ENCODE peak calls at places on chromosomes 6 and 20, in seven cellular contexts. Q, U, A, D, G, C and S are unnamed samples.

GRCh38 chr6:134676307-134677281 is 273.3 kb downstream of the ALDH8A1 start:
- DNase-seq in Q (no peak), U (no peak), A (no peak), D (no peak), G (no peak), C (no peak), S (no peak)

GRCh38 chr6:7542878-7543394 is 1.5 kb downstream of the DSP start:
- DNase-seq in Q (no peak), U (no peak), A (peak; percentile 93), D (peak; percentile 78), G (peak; percentile 86), C (peak; percentile 82), S (peak; percentile 84)

GRCh38 chr6:30885481-30885998 is 1.2 kb downstream of the DDR1 start:
- DNase-seq in Q (no peak), U (no peak), A (peak; percentile 89), D (peak; percentile 58), G (peak; percentile 24), C (peak; percentile 59), S (peak; percentile 72)

GRCh38 chr6:81842254-81842653 is 89.8 kb upstream of the TENT5A start:
- DNase-seq in Q (no peak), U (no peak), A (no peak), D (no peak), G (no peak), C (no peak), S (no peak)

GRCh38 chr6:159299566-159299965 is 130.4 kb downstream of the FNDC1 start:
- DNase-seq in Q (no peak), U (no peak), A (no peak), D (no peak), G (no peak), C (no peak), S (no peak)

GRCh38 chr6:131065112-131065823 is 2.2 kb upstream of the EPB41L2 start:
- DNase-seq in Q (no peak), U (no peak), A (no peak), D (no peak), G (no peak), C (no peak), S (no peak)

GRCh38 chr6:17457405-17457804 is 64.0 kb downstream of the CAP2 start:
- DNase-seq in Q (no peak), U (no peak), A (no peak), D (no peak), G (no peak), C (no peak), S (no peak)

GRCh38 chr20:33239418-33239817 is 3.6 kb downstream of the BPIFA1 start:
- DNase-seq in Q (no peak), U (no peak), A (no peak), D (no peak), G (no peak), C (no peak), S (no peak)

GRCh38 chr6:154602708-154603107 is 92.2 kb upstream of the CNKSR3 start:
- DNase-seq in Q (no peak), U (no peak), A (no peak), D (no peak), G (no peak), C (no peak), S (no peak)

GRCh38 chr6:113362542-113363430 is 494.4 kb upstream of the MARCKS start:
- DNase-seq in Q (no peak), U (no peak), A (no peak), D (no peak), G (peak; percentile 21), C (no peak), S (no peak)

GRCh38 chr6:42453649-42454427 is 2.1 kb upstream of the TRERF1 start:
- DNase-seq in Q (no peak), U (no peak), A (peak; percentile 37), D (peak; percentile 24), G (peak; percentile 72), C (no peak), S (peak; percentile 61)

GRCh38 chr6:322940-323729 is 30.8 kb downstream of the DUSP22 start:
- DNase-seq in Q (no peak), U (peak; percentile 89), A (no peak), D (no peak), G (no peak), C (peak; percentile 70), S (no peak)

GRCh38 chr6:118680452-118681095 is 29.2 kb upstream of the CEP85L start:
- DNase-seq in Q (no peak), U (no peak), A (no peak), D (no peak), G (no peak), C (no peak), S (no peak)

GRCh38 chr6:147448212-147448611 is 60.3 kb upstream of the SAMD5 start:
- DNase-seq in Q (no peak), U (no peak), A (no peak), D (peak; percentile 26), G (peak; percentile 97), C (peak; percentile 50), S (peak; percentile 18)

GRCh38 chr6:100622907-100623692 is 158.4 kb upstream of the SIM1 start:
- DNase-seq in Q (no peak), U (no peak), A (no peak), D (no peak), G (no peak), C (no peak), S (no peak)

GRCh38 chr20:21101453-21102251 is 4.5 kb downstream of the LINC00237 start:
- DNase-seq in Q (no peak), U (no peak), A (no peak), D (no peak), G (peak; percentile 83), C (peak; percentile 81), S (no peak)

GRCh38 chr6:97822632-97823031 is 539.6 kb upstream of the MMS22L start:
- DNase-seq in Q (no peak), U (no peak), A (no peak), D (no peak), G (no peak), C (no peak), S (no peak)

GRCh38 chr6:30727920-30728605 is 7.9 kb downstream of the TUBB start:
- DNase-seq in Q (no peak), U (no peak), A (no peak), D (no peak), G (no peak), C (peak; percentile 31), S (no peak)

GRCh38 chr6:90859612-90860011 is 272.7 kb upstream of the MAP3K7 start:
- DNase-seq in Q (no peak), U (no peak), A (no peak), D (no peak), G (peak; percentile 35), C (no peak), S (no peak)

GRCh38 chr6:113359155-113360140 is 497.7 kb upstream of the MARCKS start:
- DNase-seq in Q (no peak), U (no peak), A (no peak), D (no peak), G (no peak), C (no peak), S (no peak)

GRCh38 chr6:104527761-104528415 is 331.8 kb downstream of the HACE1 start:
- DNase-seq in Q (no peak), U (no peak), A (peak; percentile 14), D (no peak), G (peak; percentile 62), C (no peak), S (no peak)

GRCh38 chr20:41654292-41654691 is 36.1 kb upstream of the CHD6 start:
- DNase-seq in Q (no peak), U (no peak), A (no peak), D (no peak), G (peak; percentile 43), C (no peak), S (no peak)
- TF ChIP-seq POLR2AphosphoS5 in Q (no peak), U (no peak), A (no peak), D (no peak), G (no peak), C (no peak), S (no peak)

GRCh38 chr6:32181890-32182529 is 2.0 kb downstream of the AGER start:
- DNase-seq in Q (no peak), U (no peak), A (no peak), D (no peak), G (no peak), C (no peak), S (no peak)

GRCh38 chr6:32182617-32183016 is 1.4 kb downstream of the AGER start:
- DNase-seq in Q (no peak), U (no peak), A (no peak), D (no peak), G (no peak), C (no peak), S (no peak)

GRCh38 chr6:32183483-32184083 is 470 bp downstream of the AGER start:
- DNase-seq in Q (no peak), U (no peak), A (no peak), D (no peak), G (no peak), C (peak; percentile 66), S (no peak)

GRCh38 chr6:32183030-32183429 is 1.0 kb downstream of the AGER start:
- DNase-seq in Q (no peak), U (no peak), A (no peak), D (no peak), G (no peak), C (no peak), S (no peak)

GRCh38 chr6:32184084-32184640 is at the start of gene AGER:
- DNase-seq in Q (no peak), U (no peak), A (no peak), D (no peak), G (no peak), C (peak; percentile 64), S (no peak)
- TF ChIP-seq POLR2AphosphoS5 in Q (peak; percentile 33), U (no peak), A (no peak), D (peak; percentile 34), G (no peak), C (peak; percentile 65), S (no peak)

GRCh38 chr6:44006123-44006871 is 121.0 kb downstream of the MRPL14 start:
- DNase-seq in Q (no peak), U (no peak), A (no peak), D (no peak), G (no peak), C (peak; percentile 41), S (no peak)

GRCh38 chr6:44007818-44008660 is 119.2 kb downstream of the MRPL14 start:
- DNase-seq in Q (no peak), U (no peak), A (no peak), D (no peak), G (no peak), C (peak; percentile 54), S (peak; percentile 24)

GRCh38 chr6:44005507-44005903 is 121.7 kb downstream of the MRPL14 start:
- DNase-seq in Q (no peak), U (no peak), A (no peak), D (no peak), G (no peak), C (no peak), S (no peak)

GRCh38 chr6:44008821-44009370 is 118.4 kb downstream of the MRPL14 start:
- DNase-seq in Q (no peak), U (no peak), A (no peak), D (no peak), G (no peak), C (peak; percentile 51), S (no peak)

GRCh38 chr6:44006872-44007303 is 120.4 kb downstream of the MRPL14 start:
- DNase-seq in Q (no peak), U (no peak), A (no peak), D (no peak), G (no peak), C (no peak), S (no peak)
- TF ChIP-seq POLR2AphosphoS5 in Q (no peak), U (no peak), A (no peak), D (no peak), G (no peak), C (no peak), S (no peak)

DNA sequence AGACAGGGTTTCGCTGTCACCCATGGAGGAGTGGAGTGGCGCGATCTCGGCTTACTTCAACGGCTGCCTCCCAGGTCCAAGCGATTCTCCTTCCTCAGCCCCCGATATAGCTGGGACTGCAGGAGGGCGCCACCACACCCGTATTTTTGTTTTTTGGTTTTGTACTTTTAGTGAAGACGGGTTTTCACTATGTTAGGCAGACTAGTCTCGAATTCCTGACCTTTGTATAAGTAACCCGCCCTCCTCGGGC is 115.4 kb upstream of the BTN3A2 start:
- DNase-seq in Q (no peak), U (peak; percentile 58), A (no peak), D (peak; percentile 54), G (no peak), C (peak; percentile 79), S (no peak)
- TF ChIP-seq POLR2AphosphoS5 in Q (no peak), U (peak; percentile 30), A (no peak), D (no peak), G (no peak), C (no peak), S (no peak)